ENCODE peak calls at places on chromosomes 13 and 19, in eight cellular contexts. One of them, this sample, is unnamed.

GRCh38 chr13:113722921-113723320 is 36.1 kb upstream of the TMEM255B start:
- DNase-seq in ovary: no peak
- DNase-seq in body of pancreas: no peak
- DNase-seq in sigmoid colon: no peak
- DNase-seq in upper lobe of left lung: no peak
- DNase-seq in adrenal gland: no peak
- DNase-seq in esophagus muscularis mucosa: no peak
- DNase-seq in A549: no peak
- DNase-seq in this sample: no peak

GRCh38 chr19:4103073-4103418 is 20.9 kb downstream of the MAP2K2 start:
- DNase-seq in ovary: no peak
- DNase-seq in body of pancreas: no peak
- DNase-seq in sigmoid colon: no peak
- DNase-seq in upper lobe of left lung: no peak
- DNase-seq in adrenal gland: no peak
- DNase-seq in esophagus muscularis mucosa: no peak
- DNase-seq in A549: no peak
- DNase-seq in this sample: no peak

GRCh38 chr19:11345122-11345752 is 831 bp downstream of the TMEM205 start:
- DNase-seq in ovary: no peak
- DNase-seq in body of pancreas: no peak
- DNase-seq in sigmoid colon: no peak
- DNase-seq in upper lobe of left lung: no peak
- DNase-seq in adrenal gland: peak
- DNase-seq in esophagus muscularis mucosa: no peak
- DNase-seq in A549: no peak
- DNase-seq in this sample: no peak

GRCh38 chr19:41863209-41863931 is 3.3 kb downstream of the RPS19 start:
- DNase-seq in ovary: no peak
- DNase-seq in body of pancreas: no peak
- DNase-seq in sigmoid colon: no peak
- DNase-seq in upper lobe of left lung: no peak
- DNase-seq in adrenal gland: no peak
- DNase-seq in esophagus muscularis mucosa: no peak
- DNase-seq in A549: no peak
- DNase-seq in this sample: no peak

GRCh38 chr13:93771782-93772181 is 545.2 kb downstream of the GPC6 start:
- DNase-seq in ovary: no peak
- DNase-seq in body of pancreas: no peak
- DNase-seq in sigmoid colon: no peak
- DNase-seq in upper lobe of left lung: no peak
- DNase-seq in adrenal gland: no peak
- DNase-seq in esophagus muscularis mucosa: no peak
- DNase-seq in A549: no peak
- DNase-seq in this sample: no peak

GRCh38 chr13:88526186-88526852 is 855.1 kb downstream of the SLITRK5 start:
- DNase-seq in ovary: no peak
- DNase-seq in body of pancreas: no peak
- DNase-seq in sigmoid colon: no peak
- DNase-seq in upper lobe of left lung: no peak
- DNase-seq in adrenal gland: no peak
- DNase-seq in esophagus muscularis mucosa: no peak
- DNase-seq in A549: no peak
- DNase-seq in this sample: no peak

GRCh38 chr13:110380359-110381028 is 73.4 kb downstream of the COL4A2 start:
- DNase-seq in ovary: no peak
- DNase-seq in body of pancreas: no peak
- DNase-seq in sigmoid colon: no peak
- DNase-seq in upper lobe of left lung: no peak
- DNase-seq in adrenal gland: no peak
- DNase-seq in esophagus muscularis mucosa: no peak
- DNase-seq in A549: no peak
- DNase-seq in this sample: no peak

GRCh38 chr13:39048806-39049205 is 10.6 kb downstream of the NHLRC3 start:
- DNase-seq in ovary: no peak
- DNase-seq in body of pancreas: no peak
- DNase-seq in sigmoid colon: no peak
- DNase-seq in upper lobe of left lung: no peak
- DNase-seq in adrenal gland: no peak
- DNase-seq in esophagus muscularis mucosa: no peak
- DNase-seq in A549: no peak
- DNase-seq in this sample: no peak

GRCh38 chr19:32810452-32810851 is 59.1 kb downstream of the SLC7A9 start:
- DNase-seq in ovary: no peak
- DNase-seq in body of pancreas: no peak
- DNase-seq in sigmoid colon: no peak
- DNase-seq in upper lobe of left lung: no peak
- DNase-seq in adrenal gland: no peak
- DNase-seq in esophagus muscularis mucosa: no peak
- DNase-seq in A549: no peak
- DNase-seq in this sample: no peak

GRCh38 chr19:35466259-35466658 is 18.2 kb downstream of the FFAR2 start:
- DNase-seq in ovary: no peak
- DNase-seq in body of pancreas: no peak
- DNase-seq in sigmoid colon: no peak
- DNase-seq in upper lobe of left lung: no peak
- DNase-seq in adrenal gland: no peak
- DNase-seq in esophagus muscularis mucosa: no peak
- DNase-seq in A549: no peak
- DNase-seq in this sample: no peak

GRCh38 chr13:95573226-95573625 is 20.7 kb downstream of the CLDN10 start:
- DNase-seq in ovary: no peak
- DNase-seq in body of pancreas: no peak
- DNase-seq in sigmoid colon: no peak
- DNase-seq in upper lobe of left lung: no peak
- DNase-seq in adrenal gland: no peak
- DNase-seq in esophagus muscularis mucosa: no peak
- DNase-seq in A549: no peak
- DNase-seq in this sample: no peak

GRCh38 chr19:5023128-5023571 is 54.2 kb downstream of the KDM4B start:
- DNase-seq in ovary: peak
- DNase-seq in body of pancreas: no peak
- DNase-seq in sigmoid colon: peak
- DNase-seq in upper lobe of left lung: no peak
- DNase-seq in adrenal gland: peak
- DNase-seq in esophagus muscularis mucosa: no peak
- DNase-seq in A549: no peak
- DNase-seq in this sample: no peak

GRCh38 chr13:23825179-23825578 is 64.0 kb downstream of the MIPEP start:
- DNase-seq in ovary: no peak
- DNase-seq in body of pancreas: no peak
- DNase-seq in sigmoid colon: no peak
- DNase-seq in upper lobe of left lung: no peak
- DNase-seq in adrenal gland: no peak
- DNase-seq in esophagus muscularis mucosa: no peak
- DNase-seq in A549: no peak
- DNase-seq in this sample: no peak

GRCh38 chr19:1399079-1399478 is 2.3 kb downstream of the GAMT start:
- DNase-seq in ovary: no peak
- DNase-seq in body of pancreas: no peak
- DNase-seq in sigmoid colon: no peak
- DNase-seq in upper lobe of left lung: no peak
- DNase-seq in adrenal gland: no peak
- DNase-seq in esophagus muscularis mucosa: no peak
- DNase-seq in A549: no peak
- DNase-seq in this sample: no peak

GRCh38 chr19:1399745-1400144 is 1.6 kb downstream of the GAMT start:
- DNase-seq in ovary: no peak
- DNase-seq in body of pancreas: no peak
- DNase-seq in sigmoid colon: no peak
- DNase-seq in upper lobe of left lung: no peak
- DNase-seq in adrenal gland: no peak
- DNase-seq in esophagus muscularis mucosa: no peak
- DNase-seq in A549: no peak
- DNase-seq in this sample: no peak

GRCh38 chr19:1401138-1401888 is at the start of gene GAMT:
- DNase-seq in ovary: no peak
- DNase-seq in body of pancreas: peak
- DNase-seq in sigmoid colon: no peak
- DNase-seq in upper lobe of left lung: no peak
- DNase-seq in adrenal gland: no peak
- DNase-seq in esophagus muscularis mucosa: no peak
- DNase-seq in A549: no peak
- DNase-seq in this sample: no peak

GRCh38 chr19:1401889-1402217 is 511 bp upstream of the GAMT start:
- DNase-seq in ovary: no peak
- DNase-seq in body of pancreas: no peak
- DNase-seq in sigmoid colon: no peak
- DNase-seq in upper lobe of left lung: no peak
- DNase-seq in adrenal gland: no peak
- DNase-seq in esophagus muscularis mucosa: no peak
- DNase-seq in A549: no peak
- DNase-seq in this sample: no peak

DNA sequence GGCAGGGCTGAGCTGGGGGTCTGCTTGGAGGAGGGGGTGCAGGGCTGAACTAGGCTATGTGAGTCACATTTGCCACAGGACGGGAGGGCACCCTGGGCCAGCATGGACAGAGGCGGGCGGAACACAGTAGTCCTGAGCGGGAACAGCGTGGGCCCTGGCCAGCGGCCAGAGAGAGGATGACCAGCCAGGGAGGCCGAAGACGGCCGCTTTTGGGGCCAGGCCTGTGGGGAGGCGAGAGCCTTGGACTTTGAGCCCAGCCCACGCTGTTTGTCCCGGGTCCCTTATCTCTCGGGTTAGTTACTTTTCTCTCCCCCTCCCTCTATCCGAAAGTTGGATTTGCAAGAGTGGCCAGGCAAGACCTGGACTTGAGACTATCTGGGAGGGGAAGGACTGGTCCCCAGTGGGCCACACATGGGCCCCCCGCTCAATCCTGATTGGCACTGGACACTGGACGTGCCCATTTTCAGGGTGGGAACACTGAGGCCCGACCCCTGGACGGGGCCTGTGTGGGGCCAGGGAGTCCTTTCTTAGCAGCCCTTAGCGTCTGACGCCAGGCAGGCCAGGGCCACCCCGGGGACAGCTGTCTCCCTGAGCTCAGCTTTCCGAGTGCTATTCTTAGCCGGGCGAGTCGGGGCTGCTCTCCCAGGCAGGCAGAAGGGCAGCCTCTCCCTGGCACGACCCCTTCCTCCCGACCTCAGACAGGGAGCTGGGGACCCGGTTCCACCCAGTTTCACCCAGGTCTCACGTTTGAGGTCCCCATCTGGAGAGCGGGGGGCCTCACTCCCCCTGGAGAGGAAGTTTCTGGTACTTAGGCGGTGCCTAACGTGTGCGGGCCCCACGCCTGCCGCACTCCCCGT is 833 bp downstream of the GAMT start:
- DNase-seq in ovary: no peak
- DNase-seq in body of pancreas: peak
- DNase-seq in sigmoid colon: no peak
- DNase-seq in upper lobe of left lung: no peak
- DNase-seq in adrenal gland: peak
- DNase-seq in esophagus muscularis mucosa: no peak
- DNase-seq in A549: no peak
- DNase-seq in this sample: no peak
- H3K27ac ChIP-seq in ovary: peak
- H3K27ac ChIP-seq in body of pancreas: peak
- H3K27ac ChIP-seq in sigmoid colon: no peak
- H3K27ac ChIP-seq in upper lobe of left lung: no peak
- H3K27ac ChIP-seq in adrenal gland: no peak
- H3K27ac ChIP-seq in esophagus muscularis mucosa: no peak
- H3K27ac ChIP-seq in A549: peak
- H3K27ac ChIP-seq in this sample: peak

GRCh38 chr19:13092206-13092605 is 10.5 kb downstream of the LYL1 start:
- DNase-seq in ovary: peak
- DNase-seq in body of pancreas: no peak
- DNase-seq in sigmoid colon: no peak
- DNase-seq in upper lobe of left lung: no peak
- DNase-seq in adrenal gland: no peak
- DNase-seq in esophagus muscularis mucosa: no peak
- DNase-seq in A549: no peak
- DNase-seq in this sample: no peak
- H3K4me3 ChIP-seq in ovary: no peak
- H3K4me3 ChIP-seq in body of pancreas: no peak
- H3K4me3 ChIP-seq in sigmoid colon: no peak
- H3K4me3 ChIP-seq in upper lobe of left lung: no peak
- H3K4me3 ChIP-seq in adrenal gland: no peak
- H3K4me3 ChIP-seq in esophagus muscularis mucosa: no peak
- H3K4me3 ChIP-seq in A549: no peak
- H3K4me3 ChIP-seq in this sample: no peak

GRCh38 chr13:103638706-103639105 is 572.5 kb upstream of the SLC10A2 start:
- DNase-seq in ovary: no peak
- DNase-seq in body of pancreas: no peak
- DNase-seq in sigmoid colon: no peak
- DNase-seq in upper lobe of left lung: no peak
- DNase-seq in adrenal gland: no peak
- DNase-seq in esophagus muscularis mucosa: no peak
- DNase-seq in A549: no peak
- DNase-seq in this sample: no peak

GRCh38 chr13:103639326-103639725 is 573.1 kb upstream of the SLC10A2 start:
- DNase-seq in ovary: no peak
- DNase-seq in body of pancreas: no peak
- DNase-seq in sigmoid colon: no peak
- DNase-seq in upper lobe of left lung: no peak
- DNase-seq in adrenal gland: no peak
- DNase-seq in esophagus muscularis mucosa: no peak
- DNase-seq in A549: no peak
- DNase-seq in this sample: no peak

DNA sequence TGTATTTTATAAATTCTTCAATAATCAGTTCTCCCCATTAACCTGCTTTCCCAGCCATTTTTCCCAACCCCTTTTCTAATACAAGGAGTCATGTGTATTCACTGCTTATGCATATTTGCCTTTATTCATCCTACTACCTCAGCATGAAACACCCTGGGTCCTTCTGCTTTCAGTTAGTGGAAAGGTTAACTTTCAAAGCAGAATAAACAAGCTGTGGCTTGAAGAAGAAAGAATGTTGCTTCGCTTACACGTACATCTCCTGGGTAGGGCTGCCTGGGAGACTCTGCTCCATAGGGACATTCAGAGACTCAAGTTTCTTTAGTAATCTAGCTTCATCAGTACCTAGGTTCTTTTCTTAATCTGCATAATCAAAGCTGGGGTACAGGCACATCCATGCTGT is 567.8 kb upstream of the SLC10A2 start:
- DNase-seq in ovary: no peak
- DNase-seq in body of pancreas: no peak
- DNase-seq in sigmoid colon: no peak
- DNase-seq in upper lobe of left lung: no peak
- DNase-seq in adrenal gland: no peak
- DNase-seq in esophagus muscularis mucosa: no peak
- DNase-seq in A549: no peak
- DNase-seq in this sample: no peak
- TF ChIP-seq POLR2A in ovary: no peak
- TF ChIP-seq POLR2A in body of pancreas: no peak
- TF ChIP-seq POLR2A in sigmoid colon: no peak
- TF ChIP-seq POLR2A in upper lobe of left lung: no peak
- TF ChIP-seq POLR2A in adrenal gland: no peak
- TF ChIP-seq POLR2A in esophagus muscularis mucosa: no peak
- TF ChIP-seq POLR2A in A549: no peak
- TF ChIP-seq POLR2A in this sample: no peak

DNA sequence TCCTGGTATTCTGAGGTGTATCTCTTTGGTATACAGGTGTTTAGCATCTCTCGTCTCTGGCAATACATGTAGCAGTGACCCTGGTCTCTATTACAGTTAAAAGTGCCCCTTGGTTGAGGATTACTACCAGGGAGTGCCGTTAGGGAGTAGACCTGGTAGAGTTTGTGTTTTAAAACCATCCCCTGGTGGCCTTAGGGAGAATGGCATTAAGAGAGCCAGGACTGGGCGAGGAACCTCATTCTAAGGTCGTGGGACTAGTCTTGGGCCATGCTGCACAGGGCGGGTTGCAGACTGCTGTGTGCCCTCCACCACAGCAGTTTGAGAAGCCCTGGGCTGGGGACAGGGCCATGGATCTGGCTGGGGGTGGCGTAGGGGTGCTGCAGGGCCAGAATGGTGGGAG is 35.0 kb downstream of the B3GLCT start:
- DNase-seq in ovary: no peak
- DNase-seq in body of pancreas: no peak
- DNase-seq in sigmoid colon: no peak
- DNase-seq in upper lobe of left lung: no peak
- DNase-seq in adrenal gland: no peak
- DNase-seq in esophagus muscularis mucosa: no peak
- DNase-seq in A549: peak
- DNase-seq in this sample: no peak
- H3K27ac ChIP-seq in ovary: no peak
- H3K27ac ChIP-seq in body of pancreas: no peak
- H3K27ac ChIP-seq in sigmoid colon: no peak
- H3K27ac ChIP-seq in upper lobe of left lung: no peak
- H3K27ac ChIP-seq in adrenal gland: no peak
- H3K27ac ChIP-seq in esophagus muscularis mucosa: no peak
- H3K27ac ChIP-seq in A549: no peak
- H3K27ac ChIP-seq in this sample: no peak